ENCODE peak calls at places on chromosomes 7 and 10, in five cellular contexts. Q is GM06990, U is NCI-H2081, A is esophagus squamous epithelium, D is T-helper 9 cell. H is an unnamed sample.

GRCh38 chr7:107180378-107180777 is 11.6 kb downstream of the HBP1 start:
- DNase-seq in U (no peak), A (no peak), D (peak; percentile 26), Q (no peak), H (no peak)

GRCh38 chr7:78635394-78635793 is 818.1 kb downstream of the MAGI2 start:
- DNase-seq in U (no peak), D (no peak), A (no peak), Q (no peak), H (no peak)

GRCh38 chr10:121536271-121536918 is 61.8 kb downstream of the FGFR2 start:
- DNase-seq in U (no peak), D (no peak), A (no peak), Q (no peak), H (no peak)

GRCh38 chr7:66054063-66054462 is 21.6 kb upstream of the ASL start:
- DNase-seq in D (no peak), Q (no peak), U (no peak), A (no peak), H (no peak)

GRCh38 chr10:688621-689426 is 644 bp downstream of the DIP2C start:
- DNase-seq in U (no peak), Q (no peak), D (no peak), A (no peak), H (no peak)

GRCh38 chr7:1197997-1198632 is 34.6 kb upstream of the UNCX start:
- DNase-seq in Q (no peak), U (no peak), A (no peak), D (no peak), H (no peak)

GRCh38 chr10:79123547-79123963 is 54.8 kb downstream of the ZMIZ1 start:
- DNase-seq in D (no peak), A (no peak), U (no peak), Q (no peak), H (no peak)

GRCh38 chr7:43430412-43430811 is 152.5 kb upstream of the STK17A start:
- DNase-seq in Q (no peak), A (no peak), U (no peak), D (no peak), H (no peak)

GRCh38 chr7:98322331-98323260 is 41.1 kb downstream of the BRI3 start:
- DNase-seq in A (no peak), Q (no peak), U (no peak), D (no peak), H (no peak)

GRCh38 chr7:137507096-137507495 is 163.6 kb upstream of the PTN start:
- DNase-seq in D (no peak), Q (no peak), A (no peak), U (no peak), H (no peak)

GRCh38 chr10:129962092-129962494 is 2.0 kb downstream of the EBF3 start:
- DNase-seq in D (no peak), A (no peak), U (no peak), Q (no peak), H (no peak)

GRCh38 chr10:118259288-118259906 is 82.7 kb downstream of the FAM204A start:
- DNase-seq in Q (no peak), A (no peak), D (peak; percentile 5), U (no peak), H (no peak)

GRCh38 chr7:112064627-112065385 is 141.4 kb downstream of the DOCK4 start:
- DNase-seq in A (no peak), Q (no peak), D (no peak), U (no peak), H (no peak)

GRCh38 chr10:24519950-24520349 is 203.7 kb downstream of the ARHGAP21 start:
- DNase-seq in Q (no peak), U (no peak), D (peak; percentile 5), A (no peak), H (no peak)

GRCh38 chr10:104706886-104707285 is 65.8 kb downstream of the SORCS3 start:
- DNase-seq in Q (no peak), D (no peak), U (no peak), A (no peak), H (no peak)

GRCh38 chr7:33873518-33873917 is 31.8 kb upstream of the BMPER start:
- DNase-seq in D (no peak), A (no peak), U (no peak), Q (no peak), H (no peak)

GRCh38 chr10:49297818-49298665 is 928 bp upstream of the C10orf71 start:
- DNase-seq in Q (no peak), U (no peak), D (no peak), A (no peak), H (no peak)

GRCh38 chr7:132485600-132486594 is 90.4 kb downstream of the PLXNA4 start:
- DNase-seq in U (no peak), D (peak; percentile 7), A (no peak), Q (no peak), H (no peak)

GRCh38 chr7:1193593-1194424 is 33.8 kb upstream of the ZFAND2A start:
- DNase-seq in A (no peak), Q (no peak), D (no peak), U (peak; percentile 40), H (no peak)

GRCh38 chr7:120229094-120229493 is 43.9 kb upstream of the KCND2 start:
- DNase-seq in A (no peak), U (no peak), D (no peak), Q (no peak), H (no peak)

GRCh38 chr7:141991144-141991543 is 4.5 kb upstream of the MGAM start:
- DNase-seq in A (no peak), U (no peak), D (no peak), Q (no peak), H (no peak)

GRCh38 chr7:65475734-65476319 is 102.2 kb downstream of the ZNF92 start:
- DNase-seq in Q (peak; percentile 65), A (no peak), D (no peak), U (no peak), H (peak; percentile 36)

GRCh38 chr10:71243756-71244637 is 31.6 kb downstream of the UNC5B start:
- DNase-seq in Q (no peak), D (no peak), U (no peak), A (no peak), H (no peak)

GRCh38 chr10:82221750-82222149 is 346.8 kb downstream of the NRG3 start:
- DNase-seq in Q (no peak), A (no peak), D (no peak), U (no peak), H (no peak)

GRCh38 chr10:94274142-94274787 is 88.5 kb downstream of the NOC3L start:
- DNase-seq in A (no peak), D (no peak), Q (no peak), U (no peak), H (no peak)

GRCh38 chr7:126378642-126379041 is 874.1 kb downstream of the GRM8 start:
- DNase-seq in D (no peak), A (no peak), U (no peak), Q (no peak), H (peak; percentile 1)

GRCh38 chr7:30866939-30867338 is 44.7 kb upstream of the AQP1 start:
- DNase-seq in U (no peak), Q (no peak), D (no peak), A (no peak), H (no peak)

GRCh38 chr10:3486346-3487065 is 298.5 kb downstream of the KLF6 start:
- DNase-seq in U (no peak), D (no peak), A (no peak), Q (no peak), H (no peak)

GRCh38 chr7:1392556-1392955 is 66.7 kb downstream of the MICALL2 start:
- DNase-seq in Q (no peak), U (no peak), D (no peak), A (no peak), H (no peak)

GRCh38 chr10:113047963-113048781 is 98.1 kb downstream of the TCF7L2 start:
- DNase-seq in A (no peak), Q (no peak), D (no peak), U (no peak), H (no peak)

GRCh38 chr10:30364391-30365268 is 15.6 kb upstream of the MTPAP start:
- DNase-seq in A (no peak), D (no peak), Q (no peak), U (no peak), H (no peak)